ENCODE peak calls at places on chromosomes 5 and 9, in nine cellular contexts. T is Panc1, C is cerebellar cortex, F is heart right ventricle, X is NCI-H1694, Q is HCT116, N is GM19239, P is psoas muscle, G is hypothalamus. H is an unnamed sample.

GRCh38 chr9:135816179-135816970 is 91.0 kb downstream of the CAMSAP1 start:
- DNase-seq in T (no peak), C (no peak), F (no peak), X (no peak), Q (no peak), N (no peak), P (no peak), G (no peak), H (no peak)

GRCh38 chr9:99140685-99141314 is 35.9 kb downstream of the TGFBR1 start:
- DNase-seq in T (peak), C (peak), F (no peak), X (peak), Q (peak), N (no peak), P (no peak), G (peak), H (peak)

GRCh38 chr9:112007575-112008240 is 111.1 kb downstream of the UGCG start:
- DNase-seq in T (no peak), C (no peak), F (no peak), X (no peak), Q (peak), N (no peak), P (no peak), G (no peak), H (no peak)

GRCh38 chr5:137743031-137743640 is 7.2 kb upstream of the KLHL3 start:
- DNase-seq in T (no peak), C (peak), F (no peak), X (peak), Q (peak), N (no peak), P (no peak), G (peak), H (no peak)

GRCh38 chr5:125870271-125870670 is 552.9 kb upstream of the GRAMD2B start:
- DNase-seq in T (no peak), C (no peak), F (no peak), X (peak), Q (no peak), N (no peak), P (no peak), G (no peak), H (no peak)

GRCh38 chr9:91758491-91758981 is 191.5 kb downstream of the ROR2 start:
- DNase-seq in T (no peak), C (peak), F (no peak), X (peak), Q (peak), N (peak), P (no peak), G (no peak), H (no peak)

GRCh38 chr5:10563132-10563939 is 534 bp upstream of the ANKRD33B start:
- DNase-seq in T (no peak), C (no peak), F (peak), X (no peak), Q (no peak), N (no peak), P (peak), G (no peak), H (peak)

GRCh38 chr9:123536455-123536868 is 180.5 kb downstream of the CRB2 start:
- DNase-seq in T (no peak), C (no peak), F (no peak), X (no peak), Q (no peak), N (no peak), P (no peak), G (no peak), H (no peak)

GRCh38 chr9:108182270-108182669 is 673.5 kb downstream of the ACTL7B start:
- DNase-seq in T (no peak), C (no peak), F (no peak), X (no peak), Q (no peak), N (no peak), P (no peak), G (no peak), H (no peak)

GRCh38 chr9:115989816-115990215 is 163.8 kb upstream of the PAPPA start:
- DNase-seq in T (no peak), C (no peak), F (no peak), X (no peak), Q (no peak), N (no peak), P (no peak), G (no peak), H (no peak)

GRCh38 chr9:37340961-37341360 is 81.5 kb upstream of the GRHPR start:
- DNase-seq in T (no peak), C (no peak), F (no peak), X (no peak), Q (no peak), N (no peak), P (no peak), G (no peak), H (no peak)

GRCh38 chr9:16126042-16126441 is 573.2 kb downstream of the CCDC171 start:
- DNase-seq in T (no peak), C (no peak), F (no peak), X (no peak), Q (no peak), N (no peak), P (no peak), G (no peak), H (no peak)

GRCh38 chr9:31028137-31028536 is 1356.3 kb upstream of the ACO1 start:
- DNase-seq in T (no peak), C (no peak), F (no peak), X (no peak), Q (no peak), N (no peak), P (no peak), G (no peak), H (no peak)

GRCh38 chr9:76557674-76558073 is 98.7 kb downstream of the GCNT1 start:
- DNase-seq in T (no peak), C (no peak), F (no peak), X (no peak), Q (no peak), N (no peak), P (no peak), G (no peak), H (no peak)